ENCODE peak calls at places on chromosome 15, in six cellular contexts. L, K, G, C, X and V are unnamed samples.

GRCh38 chr15:29143909-29144308 is 125.7 kb downstream of the NSMCE3 start:
- DNase-seq in L (no peak), K (no peak), G (no peak), C (no peak), X (peak; percentile 51), V (no peak)

GRCh38 chr15:62112616-62113593 is 46.1 kb downstream of the C2CD4A start:
- DNase-seq in L (no peak), K (no peak), G (no peak), C (peak; percentile 95), X (peak; percentile 84), V (peak; percentile 92)

GRCh38 chr15:99248000-99248727 is 1.2 kb downstream of the TTC23 start:
- DNase-seq in L (no peak), K (no peak), G (no peak), C (no peak), X (no peak), V (no peak)

GRCh38 chr15:42553549-42553948 is 4.9 kb downstream of the HAUS2 start:
- DNase-seq in L (no peak), K (no peak), G (no peak), C (no peak), X (no peak), V (no peak)

GRCh38 chr15:86375733-86376132 is 296.1 kb downstream of the AGBL1 start:
- DNase-seq in L (no peak), K (no peak), G (no peak), C (peak; percentile 45), X (no peak), V (peak; percentile 38)

GRCh38 chr15:59340325-59340724 is 32.3 kb downstream of the MYO1E start:
- DNase-seq in L (no peak), K (no peak), G (no peak), C (no peak), X (no peak), V (no peak)

GRCh38 chr15:64209680-64210334 is 47.0 kb upstream of the PPIB start:
- DNase-seq in L (no peak), K (no peak), G (no peak), C (no peak), X (peak; percentile 68), V (peak; percentile 30)

GRCh38 chr15:49843725-49844124 is 222.9 kb downstream of the DTWD1 start:
- DNase-seq in L (no peak), K (no peak), G (no peak), C (no peak), X (peak; percentile 75), V (no peak)

GRCh38 chr15:31381801-31382692 is 55.4 kb downstream of the KLF13 start:
- DNase-seq in L (no peak), K (no peak), G (no peak), C (no peak), X (no peak), V (no peak)

GRCh38 chr15:65939901-65940617 is 70.8 kb downstream of the RAB11A start:
- DNase-seq in L (no peak), K (no peak), G (no peak), C (peak; percentile 89), X (peak; percentile 83), V (peak; percentile 87)

GRCh38 chr15:80732148-80732547 is 37.0 kb downstream of the ABHD17C start:
- DNase-seq in L (no peak), K (no peak), G (no peak), C (no peak), X (no peak), V (no peak)

GRCh38 chr15:80732818-80733217 is 37.7 kb downstream of the ABHD17C start:
- DNase-seq in L (no peak), K (no peak), G (no peak), C (no peak), X (no peak), V (no peak)

GRCh38 chr15:80727596-80727995 is 32.5 kb downstream of the ABHD17C start:
- DNase-seq in L (no peak), K (no peak), G (no peak), C (no peak), X (no peak), V (no peak)

GRCh38 chr15:80730931-80731330 is 35.8 kb downstream of the ABHD17C start:
- DNase-seq in L (no peak), K (no peak), G (peak; percentile 41), C (no peak), X (no peak), V (no peak)

GRCh38 chr15:80730395-80730794 is 35.3 kb downstream of the ABHD17C start:
- DNase-seq in L (no peak), K (no peak), G (no peak), C (no peak), X (no peak), V (no peak)
- H3K27ac ChIP-seq in L (no peak overlapping the region), K (no peak overlapping the region), G (no peak overlapping the region), C (no peak overlapping the region), X (no peak overlapping the region), V (no peak overlapping the region)

GRCh38 chr15:68191555-68191954 is 13.6 kb downstream of the CALML4 start:
- DNase-seq in L (no peak), K (no peak), G (no peak), C (no peak), X (no peak), V (no peak)

GRCh38 chr15:68192117-68192516 is 13.0 kb downstream of the CALML4 start:
- DNase-seq in L (no peak), K (no peak), G (no peak), C (no peak), X (no peak), V (no peak)

GRCh38 chr15:68195336-68196112 is 9.6 kb downstream of the CALML4 start:
- DNase-seq in L (no peak), K (no peak), G (no peak), C (no peak), X (no peak), V (no peak)

GRCh38 chr15:68190048-68190447 is 15.1 kb downstream of the CALML4 start:
- DNase-seq in L (no peak), K (no peak), G (no peak), C (no peak), X (no peak), V (no peak)

DNA sequence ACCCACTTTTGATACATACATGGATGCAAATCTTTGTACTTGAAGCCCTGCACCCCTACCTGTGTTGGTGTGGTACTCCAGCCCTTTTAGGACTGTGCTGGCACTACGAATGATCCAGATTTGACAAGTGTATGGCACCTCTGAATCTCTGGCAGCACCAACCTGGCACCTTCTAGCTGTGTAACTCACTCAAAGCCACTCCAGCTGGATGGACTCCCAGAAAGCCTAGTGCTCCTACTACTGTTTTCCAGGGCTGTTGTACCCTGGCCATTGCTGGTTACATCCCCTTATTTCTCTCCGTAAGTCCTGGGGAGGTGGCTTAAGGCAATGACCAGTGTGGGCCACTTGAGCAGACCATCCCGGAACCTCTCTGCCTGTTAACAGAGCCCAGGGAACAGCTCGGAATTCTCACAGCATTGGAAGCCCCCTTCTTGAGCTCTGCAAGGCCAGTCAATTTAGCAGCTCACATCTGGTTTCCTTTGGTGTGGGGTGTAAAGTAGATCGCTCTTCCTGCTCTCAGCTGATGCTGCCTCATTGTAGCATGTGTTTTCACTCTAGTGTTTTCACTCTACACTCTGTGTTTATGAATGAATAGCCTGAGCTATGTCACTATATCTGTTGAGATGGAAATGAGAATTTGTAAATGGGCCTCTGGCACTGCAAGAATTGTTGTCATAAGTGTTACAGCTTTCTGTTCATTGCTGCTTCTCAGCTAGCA is 12.2 kb downstream of the CALML4 start:
- DNase-seq in L (no peak), K (no peak), G (no peak), C (no peak), X (no peak), V (no peak)
- H3K27ac ChIP-seq in L (no peak overlapping the region), K (no peak overlapping the region), G (no peak overlapping the region), C (no peak overlapping the region), X (no peak overlapping the region), V (no peak overlapping the region)

DNA sequence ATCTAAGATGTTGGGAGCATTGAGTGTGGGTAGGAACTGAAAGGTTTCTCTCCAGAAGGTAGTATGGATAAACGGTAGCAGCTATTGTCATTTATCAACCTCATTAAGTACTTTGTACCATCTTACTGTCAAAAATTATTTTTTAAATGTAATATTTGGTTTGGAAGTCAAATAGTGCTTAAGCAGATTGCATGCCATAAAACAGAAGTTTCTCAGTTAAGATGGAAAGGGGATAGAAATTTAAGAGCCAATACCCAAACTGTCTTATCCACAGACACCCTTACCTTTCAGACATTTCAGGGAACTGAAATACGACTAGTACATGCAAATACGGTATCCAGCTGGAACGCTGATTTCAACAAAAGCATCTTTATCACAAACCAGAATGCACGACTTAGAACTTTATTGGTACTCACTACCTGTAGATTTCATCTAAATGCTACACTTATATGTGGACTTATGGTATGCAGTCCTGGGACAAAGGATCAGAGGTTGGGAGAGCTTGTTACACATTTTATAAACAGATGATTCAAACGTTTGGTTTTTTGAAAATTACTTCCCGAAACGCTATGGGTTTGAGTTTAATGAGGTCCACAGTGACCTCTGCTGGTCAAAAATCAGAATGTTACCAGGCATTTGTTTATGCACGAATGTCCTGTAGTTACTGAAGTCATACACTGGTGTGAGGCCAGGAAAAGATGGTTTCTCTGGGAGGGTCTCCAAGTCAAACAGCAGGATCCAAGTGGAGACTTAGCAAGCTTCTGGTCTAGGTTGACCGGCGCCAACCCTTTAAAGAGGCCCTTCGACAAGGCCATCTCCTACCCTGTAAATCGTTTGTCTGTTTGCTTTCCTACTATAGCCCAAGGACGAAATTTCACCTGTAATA is 45.7 kb upstream of the DUT start:
- DNase-seq in L (no peak), K (no peak), G (peak; percentile 31), C (peak; percentile 31), X (peak; percentile 89), V (peak; percentile 72)
- H3K27ac ChIP-seq in L (no peak overlapping the region), K (no peak overlapping the region), G (no peak overlapping the region), C (no peak overlapping the region), X (no peak overlapping the region), V (no peak overlapping the region)

DNA sequence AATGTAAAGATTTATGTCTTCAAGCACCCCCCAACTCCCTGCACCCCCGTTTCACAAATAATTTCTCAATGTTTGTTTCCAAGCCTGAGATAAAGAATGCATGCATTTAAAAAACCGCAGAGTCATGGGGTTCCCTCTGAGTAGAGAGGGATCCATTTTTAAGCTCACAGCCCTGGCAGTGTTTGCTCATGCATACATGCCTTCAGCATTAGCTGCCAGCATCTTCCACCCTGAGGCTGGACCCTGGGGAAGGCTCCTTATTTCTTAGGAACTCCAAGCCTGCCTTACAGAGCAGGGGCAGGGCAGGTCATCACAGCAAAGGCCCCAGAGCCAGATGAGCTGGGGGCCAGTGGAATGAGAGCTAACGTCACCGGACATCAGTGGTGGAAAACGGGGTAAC is 31.3 kb downstream of the TLE3 start:
- DNase-seq in L (no peak), K (no peak), G (no peak), C (no peak), X (no peak), V (no peak)
- H3K27ac ChIP-seq in L (no peak overlapping the region), K (no peak overlapping the region), G (no peak overlapping the region), C (no peak overlapping the region), X (no peak overlapping the region), V (peak overlapping the region; percentile 24)